ENCODE peak calls at places on chromosomes 5 and 9, in four cellular contexts. E, D, F and Q are unnamed samples.

GRCh38 chr5:171710451-171711024 is 75.1 kb upstream of the SMIM23 start:
- DNase-seq in E (no peak), D (no peak), F (no peak), Q (no peak)

GRCh38 chr5:14853685-14854084 is 17.9 kb downstream of the ANKH start:
- DNase-seq in E (no peak), D (no peak), F (no peak), Q (no peak)

GRCh38 chr9:123960366-123960765 is 30.4 kb upstream of the DENND1A start:
- DNase-seq in E (no peak), D (no peak), F (no peak), Q (no peak)

GRCh38 chr5:166285385-166285784 is 2006.1 kb upstream of the WWC1 start:
- DNase-seq in E (no peak), D (no peak), F (no peak), Q (no peak)

GRCh38 chr5:32964246-32964645 is 253.1 kb downstream of the NPR3 start:
- DNase-seq in E (no peak), D (no peak), F (no peak), Q (peak; percentile 44)

GRCh38 chr5:179191506-179192184 is 131.5 kb downstream of the ZNF354C start:
- DNase-seq in E (no peak), D (no peak), F (no peak), Q (no peak)

GRCh38 chr5:180156141-180156540 is 52.9 kb downstream of the RASGEF1C start:
- DNase-seq in E (no peak), D (no peak), F (no peak), Q (no peak)

GRCh38 chr5:85614482-85614881 is 1003.3 kb upstream of the COX7C start:
- DNase-seq in E (no peak), D (no peak), F (no peak), Q (no peak)

GRCh38 chr5:9692576-9692975 is 62.4 kb upstream of the TAS2R1 start:
- DNase-seq in E (no peak), D (no peak), F (no peak), Q (no peak)